ENCODE peak calls at places on chromosome 7, in ten cellular contexts. O is lower lobe of right lung, N is HCT116, H is heart right ventricle, I is keratinocyte, C is WERI-Rb-1, D is left lung, L is ovary, P is lung, A is fibroblast of lung. B is an unnamed sample.

GRCh38 chr7:140475747-140476333 is 3.5 kb downstream of the MKRN1 start:
- DNase-seq in O (no peak), N (peak; percentile 31), H (peak; percentile 36), I (no peak), C (peak; percentile 37), D (no peak), L (no peak), P (no peak), A (peak; percentile 21), B (peak; percentile 56)

GRCh38 chr7:128166603-128167315 is 74.3 kb upstream of the LEP start:
- DNase-seq in O (no peak), N (no peak), H (no peak), I (no peak), C (peak; percentile 51), D (peak; percentile 79), L (peak; percentile 28), P (no peak), A (peak; percentile 13), B (no peak)

GRCh38 chr7:121515181-121515580 is 119.1 kb upstream of the FAM3C start:
- DNase-seq in O (no peak), N (no peak), H (no peak), I (peak; percentile 60), C (no peak), D (no peak), L (no peak), P (no peak), A (no peak), B (peak; percentile 82)

GRCh38 chr7:2172311-2173183 is 60.2 kb downstream of the MAD1L1 start:
- DNase-seq in O (no peak), N (no peak), H (no peak), I (no peak), C (no peak), D (no peak), L (no peak), P (peak; percentile 82), A (peak; percentile 88), B (peak; percentile 87)

GRCh38 chr7:35695628-35695888 is 623 bp upstream of the HERPUD2 start:
- DNase-seq in O (no peak), N (no peak), H (no peak), I (no peak), C (no peak), D (no peak), L (no peak), P (no peak), A (peak; percentile 15), B (peak; percentile 39)

GRCh38 chr7:47638679-47639306 is 56.9 kb upstream of the TNS3 start:
- DNase-seq in O (no peak), N (no peak), H (no peak), I (no peak), C (no peak), D (no peak), L (peak; percentile 51), P (peak; percentile 61), A (peak; percentile 80), B (peak; percentile 67)

GRCh38 chr7:127598318-127598717 is 4.8 kb downstream of the FSCN3 start:
- DNase-seq in O (no peak), N (peak; percentile 49), H (no peak), I (no peak), C (peak; percentile 31), D (no peak), L (no peak), P (no peak), A (no peak), B (no peak)

GRCh38 chr7:13282377-13282980 is 595.0 kb downstream of the ARL4A start:
- DNase-seq in O (no peak), N (peak; percentile 35), H (no peak), I (no peak), C (no peak), D (no peak), L (no peak), P (no peak), A (peak; percentile 36), B (peak; percentile 50)

GRCh38 chr7:94975316-94975715 is 67.9 kb downstream of the PPP1R9A start:
- DNase-seq in O (no peak), N (no peak), H (no peak), I (no peak), C (no peak), D (no peak), L (no peak), P (no peak), A (peak; percentile 80), B (peak; percentile 8)

GRCh38 chr7:12715372-12716133 is 28.1 kb downstream of the ARL4A start:
- DNase-seq in O (peak; percentile 84), N (peak; percentile 77), H (peak; percentile 71), I (no peak), C (no peak), D (no peak), L (peak; percentile 29), P (peak; percentile 78), A (peak; percentile 97), B (peak; percentile 93)

GRCh38 chr7:111098011-111098925 is 7.3 kb downstream of the LRRN3 start:
- DNase-seq in O (no peak), N (peak; percentile 18), H (peak; percentile 10), I (no peak), C (peak; percentile 28), D (no peak), L (no peak), P (no peak), A (peak; percentile 42), B (peak; percentile 31)

GRCh38 chr7:100791881-100792666 is 35.2 kb downstream of the EPHB4 start:
- DNase-seq in O (no peak), N (no peak), H (no peak), I (no peak), C (no peak), D (no peak), L (no peak), P (no peak), A (no peak), B (no peak)

GRCh38 chr7:124398937-124399552 is 366.2 kb upstream of the TMEM229A start:
- DNase-seq in O (no peak), N (no peak), H (no peak), I (no peak), C (no peak), D (no peak), L (no peak), P (no peak), A (no peak), B (no peak)

GRCh38 chr7:55309040-55309991 is 55.8 kb upstream of the LANCL2 start:
- DNase-seq in O (peak; percentile 48), N (no peak), H (no peak), I (no peak), C (no peak), D (no peak), L (no peak), P (no peak), A (peak; percentile 19), B (no peak)
- H3K36me3 ChIP-seq in O (no peaks in the 10 kb centered on the region), N (no peaks in the 10 kb centered on the region), H (no peaks in the 10 kb centered on the region), I (no peaks in the 10 kb centered on the region), C (no peaks in the 10 kb centered on the region), D (no peaks in the 10 kb centered on the region), L (no peaks in the 10 kb centered on the region), P (no peaks in the 10 kb centered on the region), A (no peaks in the 10 kb centered on the region), B (no peaks in the 10 kb centered on the region)

GRCh38 chr7:39357648-39358047 is 208.6 kb upstream of the YAE1 start:
- DNase-seq in O (no peak), N (peak; percentile 2), H (no peak), I (no peak), C (peak; percentile 25), D (no peak), L (no peak), P (no peak), A (no peak), B (no peak)
- TF ChIP-seq CTCF in O (no peak), N (no peak), H (no peak), I (peak; percentile 23), C (peak; percentile 69), D (peak; percentile 13), L (no peak), P (no peak), A (peak; percentile 23), B (no peak)

GRCh38 chr7:44313016-44313415 is 12.4 kb downstream of the CAMK2B start:
- DNase-seq in O (no peak), N (no peak), H (no peak), I (no peak), C (no peak), D (peak; percentile 49), L (no peak), P (peak; percentile 25), A (no peak), B (no peak)

GRCh38 chr7:44310221-44310848 is 15.1 kb downstream of the CAMK2B start:
- DNase-seq in O (no peak), N (no peak), H (no peak), I (no peak), C (no peak), D (no peak), L (peak; percentile 22), P (peak; percentile 16), A (no peak), B (no peak)

GRCh38 chr7:44315504-44315903 is 9.9 kb downstream of the CAMK2B start:
- DNase-seq in O (no peak), N (no peak), H (no peak), I (no peak), C (no peak), D (no peak), L (no peak), P (no peak), A (no peak), B (no peak)

GRCh38 chr7:44311561-44312495 is 13.6 kb downstream of the CAMK2B start:
- DNase-seq in O (no peak), N (no peak), H (no peak), I (no peak), C (no peak), D (peak; percentile 47), L (peak; percentile 11), P (peak; percentile 27), A (no peak), B (no peak)

DNA sequence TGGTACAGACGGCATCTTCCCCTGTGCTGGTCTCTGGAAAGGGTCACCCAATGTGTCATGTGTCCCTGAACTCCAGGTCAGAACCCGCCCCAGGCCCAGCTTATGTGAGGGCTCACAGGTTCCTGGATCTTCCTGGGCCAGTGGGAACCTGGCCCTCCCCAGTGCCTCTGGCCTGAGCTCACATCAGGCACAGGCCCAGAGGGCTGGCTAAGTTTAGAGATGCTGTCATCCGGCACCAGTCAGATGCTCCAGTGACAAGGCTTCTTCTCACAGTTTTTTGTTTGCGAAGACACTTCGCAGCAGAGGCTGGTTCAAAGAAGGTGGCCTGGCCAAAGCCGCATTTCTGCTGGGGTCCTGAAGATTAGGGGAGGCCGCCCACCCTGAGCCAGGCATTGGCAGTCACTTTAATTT is 11.8 kb downstream of the CAMK2B start:
- DNase-seq in O (no peak), N (no peak), H (peak; percentile 71), I (no peak), C (no peak), D (no peak), L (no peak), P (no peak), A (no peak), B (no peak)
- H3K4me3 ChIP-seq in O (no peak overlapping the region), N (no peak overlapping the region), H (no peak overlapping the region), I (no peak overlapping the region), C (no peak overlapping the region), D (no peak overlapping the region), L (no peak overlapping the region), P (no peak overlapping the region), A (no peak overlapping the region), B (no peak overlapping the region)

DNA sequence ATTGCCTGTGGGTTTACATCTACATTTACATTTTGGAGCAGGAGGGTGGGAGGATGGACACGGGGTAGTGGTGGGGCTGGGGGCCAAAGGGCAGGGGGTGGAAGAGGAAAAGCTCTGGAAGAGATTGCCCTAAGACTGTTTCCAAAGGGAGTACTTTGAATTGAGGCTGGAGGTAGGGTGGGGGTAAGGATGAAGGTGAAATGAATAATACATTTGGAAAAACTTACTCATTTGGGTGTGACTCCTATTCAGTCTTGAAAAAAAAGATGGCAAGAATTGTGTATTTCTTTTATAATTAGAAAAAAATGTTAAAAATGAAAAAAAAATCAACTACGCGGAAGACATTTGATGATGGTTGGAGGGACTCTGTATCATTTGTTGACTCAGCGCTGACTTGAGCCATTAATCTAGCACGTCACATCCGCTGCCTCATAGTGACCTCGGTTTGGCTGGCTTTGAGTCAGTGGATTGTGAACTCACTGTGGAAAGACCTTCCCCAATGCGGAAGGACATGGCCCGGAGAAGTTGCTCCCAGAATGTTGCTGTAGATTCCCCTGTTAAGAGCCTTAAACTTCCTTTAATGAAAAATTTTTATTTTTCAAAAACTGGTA is 2.8 kb downstream of the FAM180A start:
- DNase-seq in O (no peak), N (peak; percentile 93), H (peak; percentile 76), I (peak; percentile 87), C (no peak), D (no peak), L (peak; percentile 31), P (no peak), A (peak; percentile 99), B (peak; percentile 78)
- H3K36me3 ChIP-seq in O (no peaks in the 10 kb centered on the region), N (no peaks in the 10 kb centered on the region), H (no peaks in the 10 kb centered on the region), I (no peaks in the 10 kb centered on the region), C (no peaks in the 10 kb centered on the region), D (no peaks in the 10 kb centered on the region), L (no peaks in the 10 kb centered on the region), P (no peaks in the 10 kb centered on the region), A (peaks cover 3% of the 10 kb centered on the region), B (no peaks in the 10 kb centered on the region)

B was measured in bronchial epithelial cell.